ENCODE peak calls at places on chromosome 13, in six cellular contexts. R, X, A, Y, U and V are unnamed samples.

GRCh38 chr13:69828527-69828926 is 279.1 kb upstream of the ATXN8OS start:
- DNase-seq in R (no peak), X (no peak), A (no peak), Y (no peak), U (no peak), V (no peak)

GRCh38 chr13:109148243-109148642 is 518.8 kb downstream of the MYO16 start:
- DNase-seq in R (no peak), X (no peak), A (no peak), Y (no peak), U (no peak), V (no peak)

GRCh38 chr13:93249259-93249917 is 22.8 kb downstream of the GPC6 start:
- DNase-seq in R (no peak), X (no peak), A (no peak), Y (peak; percentile 52), U (peak; percentile 90), V (no peak)

GRCh38 chr13:71852082-71852481 is 14.9 kb downstream of the DACH1 start:
- DNase-seq in R (no peak), X (no peak), A (no peak), Y (no peak), U (no peak), V (no peak)

GRCh38 chr13:40665061-40665753 is 1.2 kb downstream of the FOXO1 start:
- DNase-seq in R (peak; percentile 57), X (no peak), A (peak; percentile 69), Y (peak; percentile 20), U (no peak), V (no peak)

GRCh38 chr13:97540696-97541095 is 106.7 kb downstream of the RAP2A start:
- DNase-seq in R (no peak), X (no peak), A (no peak), Y (no peak), U (no peak), V (no peak)

GRCh38 chr13:51465124-51465523 is 12.3 kb upstream of the INTS6 start:
- DNase-seq in R (no peak), X (no peak), A (no peak), Y (no peak), U (peak; percentile 41), V (no peak)

GRCh38 chr13:40153516-40153915 is 498.1 kb downstream of the COG6 start:
- DNase-seq in R (no peak), X (no peak), A (no peak), Y (no peak), U (no peak), V (no peak)

GRCh38 chr13:51793570-51794273 is 10.2 kb downstream of the DHRS12 start:
- DNase-seq in R (no peak), X (peak; percentile 70), A (no peak), Y (peak; percentile 73), U (no peak), V (peak; percentile 96)

GRCh38 chr13:79338343-79338742 is 67.7 kb downstream of the RBM26 start:
- DNase-seq in R (no peak), X (no peak), A (no peak), Y (no peak), U (no peak), V (no peak)

GRCh38 chr13:113044431-113045114 is 61.0 kb upstream of the F7 start:
- DNase-seq in R (no peak), X (no peak), A (no peak), Y (no peak), U (no peak), V (no peak)

GRCh38 chr13:101465877-101466276 is 13.4 kb downstream of the ITGBL1 start:
- DNase-seq in R (no peak), X (no peak), A (no peak), Y (no peak), U (no peak), V (no peak)

GRCh38 chr13:40408602-40409001 is 257.8 kb downstream of the FOXO1 start:
- DNase-seq in R (no peak), X (no peak), A (no peak), Y (no peak), U (no peak), V (no peak)

GRCh38 chr13:29924482-29924884 is 74.1 kb upstream of the UBL3 start:
- DNase-seq in R (no peak), X (no peak), A (no peak), Y (no peak), U (peak; percentile 44), V (no peak)

GRCh38 chr13:80469841-80470378 is 129.0 kb upstream of the SPRY2 start:
- DNase-seq in R (no peak), X (no peak), A (no peak), Y (no peak), U (no peak), V (no peak)

GRCh38 chr13:48437381-48437780 is 24.5 kb upstream of the LPAR6 start:
- DNase-seq in R (no peak), X (no peak), A (no peak), Y (no peak), U (no peak), V (no peak)

GRCh38 chr13:91238036-91238435 is 109.5 kb upstream of the MIR17HG start:
- DNase-seq in R (no peak), X (no peak), A (no peak), Y (no peak), U (no peak), V (no peak)

GRCh38 chr13:100230813-100231575 is 142.1 kb downstream of the PCCA start:
- DNase-seq in R (no peak), X (no peak), A (no peak), Y (no peak), U (no peak), V (no peak)

GRCh38 chr13:95697052-95697680 is 20.2 kb downstream of the DNAJC3 start:
- DNase-seq in R (no peak), X (no peak), A (no peak), Y (no peak), U (no peak), V (no peak)

GRCh38 chr13:76454991-76455390 is 431.2 kb downstream of the KCTD12 start:
- DNase-seq in R (no peak), X (no peak), A (no peak), Y (no peak), U (no peak), V (no peak)
- TF ChIP-seq GABPA in R (no peak), X (no peak), A (no peak), Y (no peak), U (no peak), V (no peak)

GRCh38 chr13:111886217-111886945 is 180.6 kb upstream of the SOX1 start:
- DNase-seq in R (no peak), X (no peak), A (peak; percentile 17), Y (no peak), U (no peak), V (no peak)
- H3K27me3 ChIP-seq in R (no peaks in the 10 kb centered on the region), X (no peaks in the 10 kb centered on the region), A (no peaks in the 10 kb centered on the region), Y (no peaks in the 10 kb centered on the region), U (no peaks in the 10 kb centered on the region), V (peaks cover 9% of the 10 kb centered on the region)

GRCh38 chr13:42064259-42064658 is 15.8 kb downstream of the DGKH start:
- DNase-seq in R (no peak), X (no peak), A (no peak), Y (no peak), U (no peak), V (no peak)
- TF ChIP-seq GABPA in R (no peak), X (no peak), A (no peak), Y (no peak), U (no peak), V (no peak)

GRCh38 chr13:73602295-73602694 is 531.9 kb downstream of the KLF12 start:
- DNase-seq in R (no peak), X (no peak), A (no peak), Y (peak; percentile 10), U (peak; percentile 4), V (no peak)

GRCh38 chr13:73599232-73600128 is 534.7 kb downstream of the KLF12 start:
- DNase-seq in R (no peak), X (no peak), A (no peak), Y (no peak), U (no peak), V (no peak)

GRCh38 chr13:73607489-73608156 is 526.6 kb downstream of the KLF12 start:
- DNase-seq in R (no peak), X (no peak), A (no peak), Y (no peak), U (peak; percentile 24), V (no peak)

GRCh38 chr13:73601708-73602107 is 532.5 kb downstream of the KLF12 start:
- DNase-seq in R (no peak), X (no peak), A (no peak), Y (no peak), U (no peak), V (no peak)

DNA sequence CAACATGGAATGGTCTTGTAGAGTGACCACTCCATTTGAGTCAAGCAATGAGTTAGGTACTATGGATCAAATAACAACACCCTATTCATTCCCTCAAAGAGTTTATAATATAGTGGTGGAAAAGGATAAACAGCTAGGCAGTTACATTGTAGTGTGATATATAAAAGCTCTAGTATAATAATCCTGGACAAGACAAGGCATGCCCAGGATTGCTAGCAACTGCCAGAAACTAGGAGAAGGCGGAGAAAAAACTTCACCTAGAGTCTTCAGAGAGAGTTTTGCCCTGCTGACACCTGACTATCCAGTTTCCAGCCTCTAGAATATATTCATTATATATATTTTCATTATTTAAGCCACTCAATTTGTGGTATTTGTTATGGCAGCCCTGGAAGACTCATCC is 530.6 kb downstream of the KLF12 start:
- DNase-seq in R (no peak), X (no peak), A (no peak), Y (no peak), U (no peak), V (no peak)
- H3K27me3 ChIP-seq in R (no peaks in the 10 kb centered on the region), X (no peaks in the 10 kb centered on the region), A (no peaks in the 10 kb centered on the region), Y (no peaks in the 10 kb centered on the region), U (no peaks in the 10 kb centered on the region), V (no peaks in the 10 kb centered on the region)

DNA sequence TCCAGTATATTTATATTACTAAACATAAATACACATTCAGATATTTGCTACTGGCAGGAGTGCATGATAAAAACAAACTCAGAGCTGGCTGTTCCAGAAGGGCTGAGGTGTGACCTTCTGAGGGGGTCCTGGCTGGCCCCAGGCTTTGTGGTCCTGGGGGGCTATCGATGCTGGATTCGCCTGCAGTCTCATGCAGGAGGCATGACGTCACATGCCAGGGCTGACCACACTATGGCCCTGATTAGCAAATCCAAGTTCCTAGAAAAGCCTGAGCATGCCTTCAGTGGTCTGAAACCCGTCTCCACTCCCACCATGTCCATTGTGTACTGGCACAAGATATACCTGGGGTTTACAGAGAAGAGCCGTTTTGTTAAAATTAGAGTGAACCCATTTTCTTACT is 97.9 kb downstream of the KL start:
- DNase-seq in R (no peak), X (no peak), A (no peak), Y (no peak), U (no peak), V (no peak)
- TF ChIP-seq GABPA in R (no peak), X (no peak), A (no peak), Y (no peak), U (no peak), V (no peak)

DNA sequence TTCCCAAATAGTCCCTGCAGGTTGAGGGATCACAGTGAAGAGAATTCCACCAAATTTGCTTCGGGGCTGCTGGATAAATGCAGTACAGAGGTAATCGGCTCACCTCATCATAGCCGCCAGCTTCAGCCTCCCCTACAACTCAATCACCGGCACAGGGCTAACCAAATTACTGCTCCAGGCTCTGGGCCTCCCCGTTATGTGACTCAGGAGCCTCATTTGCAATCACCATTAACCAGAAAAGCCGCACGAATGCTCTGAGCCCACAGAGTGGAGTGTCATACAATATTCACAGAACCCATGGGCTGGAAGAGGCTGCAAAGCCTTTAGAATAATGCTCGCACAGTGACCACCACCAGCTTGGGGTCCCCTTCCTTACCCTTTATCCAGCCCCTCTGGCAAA is 4.9 kb downstream of the SIAH3 start:
- DNase-seq in R (no peak), X (no peak), A (no peak), Y (no peak), U (no peak), V (no peak)
- H3K27me3 ChIP-seq in R (peaks cover 18% of the 10 kb centered on the region), X (no peaks in the 10 kb centered on the region), A (peaks cover 14% of the 10 kb centered on the region), Y (peaks cover 46% of the 10 kb centered on the region), U (peaks cover 5% of the 10 kb centered on the region), V (peaks cover 2% of the 10 kb centered on the region)